ENCODE peak calls at places on chromosomes 16 and 17, in ten cellular contexts. M, I, U, O, B, X, T, C, F and Q are unnamed samples.

GRCh38 chr16:74951676-74952075 is 33.2 kb downstream of the WDR59 start:
- DNase-seq in M (no peak), I (no peak), U (no peak), O (peak; percentile 86), B (no peak), X (no peak), T (no peak), C (no peak), F (no peak), Q (no peak)

GRCh38 chr16:89261691-89262563 is 44.4 kb downstream of the ZNF778 start:
- DNase-seq in M (no peak), I (no peak), U (no peak), O (no peak), B (no peak), X (no peak), T (peak; percentile 21), C (no peak), F (no peak), Q (no peak)

GRCh38 chr17:38540514-38540913 is 65.2 kb downstream of the SRCIN1 start:
- DNase-seq in M (no peak), I (no peak), U (no peak), O (no peak), B (no peak), X (no peak), T (no peak), C (no peak), F (no peak), Q (no peak)

GRCh38 chr17:14997290-14997689 is 267.8 kb downstream of the PMP22 start:
- DNase-seq in M (no peak), I (no peak), U (no peak), O (no peak), B (no peak), X (no peak), T (no peak), C (no peak), F (no peak), Q (no peak)

GRCh38 chr17:3796110-3796821 is 4.7 kb downstream of the ITGAE start:
- DNase-seq in M (no peak), I (peak; percentile 68), U (no peak), O (peak; percentile 25), B (peak; percentile 60), X (no peak), T (no peak), C (no peak), F (no peak), Q (no peak)

GRCh38 chr17:82832411-82832810 is 7.4 kb downstream of the ZNF750 start:
- DNase-seq in M (no peak), I (no peak), U (no peak), O (no peak), B (no peak), X (no peak), T (no peak), C (no peak), F (no peak), Q (no peak)

GRCh38 chr17:19411641-19412040 is 609 bp downstream of the RNF112 start:
- DNase-seq in M (no peak), I (no peak), U (no peak), O (no peak), B (no peak), X (no peak), T (no peak), C (no peak), F (no peak), Q (no peak)

GRCh38 chr16:50166511-50167500 is 13.7 kb downstream of the TENT4B start:
- DNase-seq in M (no peak), I (no peak), U (no peak), O (no peak), B (no peak), X (no peak), T (no peak), C (no peak), F (no peak), Q (peak; percentile 67)

GRCh38 chr17:29495011-29495410 is 71.8 kb downstream of the ABHD15 start:
- DNase-seq in M (no peak), I (no peak), U (no peak), O (no peak), B (no peak), X (no peak), T (peak; percentile 61), C (peak; percentile 13), F (no peak), Q (peak; percentile 65)

GRCh38 chr16:1367486-1368174 is 15.9 kb downstream of the GNPTG start:
- DNase-seq in M (peak; percentile 69), I (no peak), U (no peak), O (no peak), B (no peak), X (no peak), T (no peak), C (no peak), F (no peak), Q (no peak)

GRCh38 chr17:21199311-21199710 is 14.7 kb downstream of the TMEM11 start:
- DNase-seq in M (no peak), I (no peak), U (no peak), O (no peak), B (no peak), X (no peak), T (peak; percentile 67), C (no peak), F (no peak), Q (peak; percentile 19)

GRCh38 chr17:68909066-68909465 is 46.1 kb downstream of the ABCA8 start:
- DNase-seq in M (no peak), I (no peak), U (peak; percentile 20), O (peak; percentile 75), B (peak; percentile 46), X (peak; percentile 80), T (peak; percentile 95), C (peak; percentile 36), F (peak; percentile 74), Q (peak; percentile 96)

GRCh38 chr17:60269417-60269816 is 119.6 kb downstream of the CA4 start:
- DNase-seq in M (no peak), I (no peak), U (no peak), O (no peak), B (no peak), X (no peak), T (no peak), C (no peak), F (no peak), Q (no peak)

GRCh38 chr16:52066951-52067350 is 480.0 kb downstream of the TOX3 start:
- DNase-seq in M (no peak), I (no peak), U (no peak), O (no peak), B (no peak), X (no peak), T (no peak), C (no peak), F (no peak), Q (no peak)

GRCh38 chr16:70018254-70018653 is 67.1 kb downstream of the CLEC18A start:
- DNase-seq in M (no peak), I (peak; percentile 67), U (peak; percentile 72), O (no peak), B (no peak), X (peak; percentile 61), T (peak; percentile 49), C (peak; percentile 34), F (no peak), Q (peak; percentile 44)

GRCh38 chr17:82882715-82883446 is 43.1 kb upstream of the ZNF750 start:
- DNase-seq in M (peak; percentile 79), I (peak; percentile 81), U (no peak), O (no peak), B (peak; percentile 77), X (no peak), T (no peak), C (no peak), F (no peak), Q (peak; percentile 23)

GRCh38 chr16:1816396-1817275 is 10.0 kb downstream of the HAGH start:
- DNase-seq in M (no peak), I (no peak), U (no peak), O (no peak), B (no peak), X (no peak), T (no peak), C (no peak), F (no peak), Q (no peak)

GRCh38 chr16:27982184-27982583 is 81.3 kb downstream of the GSG1L start:
- DNase-seq in M (no peak), I (no peak), U (peak; percentile 45), O (no peak), B (no peak), X (peak; percentile 42), T (no peak), C (no peak), F (no peak), Q (no peak)

GRCh38 chr17:62756198-62756597 is 51.9 kb downstream of the MARCHF10 start:
- DNase-seq in M (no peak), I (no peak), U (no peak), O (no peak), B (no peak), X (no peak), T (no peak), C (no peak), F (no peak), Q (no peak)

GRCh38 chr17:1561420-1562177 is 993 bp downstream of the PITPNA start:
- DNase-seq in M (no peak), I (peak; percentile 43), U (peak; percentile 51), O (peak; percentile 27), B (no peak), X (no peak), T (peak; percentile 28), C (no peak), F (no peak), Q (no peak)

GRCh38 chr17:21214777-21215541 is 998 bp upstream of the TMEM11 start:
- DNase-seq in M (no peak), I (no peak), U (peak; percentile 33), O (no peak), B (no peak), X (no peak), T (peak; percentile 39), C (no peak), F (no peak), Q (peak; percentile 11)

GRCh38 chr16:15996432-15997109 is 47.2 kb downstream of the ABCC1 start:
- DNase-seq in M (no peak), I (no peak), U (no peak), O (no peak), B (peak; percentile 64), X (peak; percentile 65), T (peak; percentile 91), C (peak; percentile 88), F (peak; percentile 60), Q (peak; percentile 54)

GRCh38 chr17:19549746-19550623 is 16.3 kb downstream of the SLC47A1 start:
- DNase-seq in M (no peak), I (no peak), U (no peak), O (no peak), B (no peak), X (no peak), T (no peak), C (no peak), F (no peak), Q (no peak)

GRCh38 chr17:43834106-43834505 is 1.2 kb upstream of the MPP3 start:
- DNase-seq in M (no peak), I (no peak), U (no peak), O (peak; percentile 26), B (no peak), X (no peak), T (peak; percentile 68), C (no peak), F (no peak), Q (peak; percentile 58)

GRCh38 chr17:60173304-60173807 is 23.6 kb downstream of the CA4 start:
- DNase-seq in M (no peak), I (no peak), U (no peak), O (no peak), B (no peak), X (no peak), T (no peak), C (no peak), F (no peak), Q (peak; percentile 13)

GRCh38 chr16:48860341-48860740 is 250.4 kb upstream of the N4BP1 start:
- DNase-seq in M (no peak), I (no peak), U (no peak), O (no peak), B (no peak), X (no peak), T (no peak), C (no peak), F (no peak), Q (no peak)

GRCh38 chr16:22397459-22397858 is 23.0 kb upstream of the CDR2 start:
- DNase-seq in M (no peak), I (no peak), U (no peak), O (peak; percentile 52), B (no peak), X (no peak), T (peak; percentile 99), C (no peak), F (peak; percentile 95), Q (peak; percentile 79)